ENCODE peak calls at places on chromosomes 13 and 19, in four cellular contexts. X is sigmoid colon, Q is mesenchymal stem cell, C is neural crest cell. K is an unnamed sample.
A peak's percentile ranks its signal among the peaks of the same experiment; 100 is the strongest.

GRCh38 chr13:73133536-73133935 is 74.7 kb downstream of the KLF5 start:
- DNase-seq in X (no peak), Q (no peak), C (no peak), K (no peak)

GRCh38 chr19:53422551-53422950 is 9.2 kb upstream of the ZNF761 start:
- DNase-seq in X (no peak), Q (no peak), C (no peak), K (peak; percentile 67)

GRCh38 chr19:3551808-3552095 is 5.6 kb downstream of the MFSD12 start:
- DNase-seq in X (no peak), Q (no peak), C (no peak), K (no peak)

GRCh38 chr13:100298116-100298681 is 209.3 kb downstream of the PCCA start:
- DNase-seq in X (no peak), Q (no peak), C (no peak), K (no peak)

GRCh38 chr19:48837081-48837524 is 812 bp upstream of the HSD17B14 start:
- DNase-seq in X (peak; percentile 96), Q (peak; percentile 94), C (peak; percentile 81), K (peak; percentile 87)

GRCh38 chr13:27043013-27043412 is 128.6 kb downstream of the USP12 start:
- DNase-seq in X (peak; percentile 79), Q (peak; percentile 98), C (no peak), K (peak; percentile 9)

GRCh38 chr13:98411617-98412310 is 165.1 kb downstream of the STK24 start:
- DNase-seq in X (peak; percentile 80), Q (no peak), C (no peak), K (no peak)

GRCh38 chr19:54478677-54479266 is 5.7 kb upstream of the CDC42EP5 start:
- DNase-seq in X (no peak), Q (peak; percentile 73), C (peak; percentile 58), K (peak; percentile 65)

GRCh38 chr13:109494955-109495354 is 291.4 kb downstream of the IRS2 start:
- DNase-seq in X (no peak), Q (peak; percentile 58), C (no peak), K (no peak)

GRCh38 chr13:98429977-98430785 is 146.7 kb downstream of the STK24 start:
- DNase-seq in X (no peak), Q (peak; percentile 75), C (no peak), K (no peak)